ENCODE peak calls at places on chromosome 11, in six cellular contexts. Z is neuronal stem cell, V is IMR-90, E is mesenchymal stem cell, H is H9, G is H1. Y is an unnamed sample.

GRCh38 chr11:119229736-119230135 is 23.6 kb downstream of the CBL start:
- DNase-seq in E (no peak), V (no peak), G (no peak), Z (no peak), H (no peak), Y (peak)

GRCh38 chr11:2709429-2709828 is 9.6 kb upstream of the KCNQ1OT1 start:
- DNase-seq in G (no peak), E (peak), Z (no peak), V (peak), H (no peak), Y (no peak)

GRCh38 chr11:62851807-62852522 is 12.6 kb upstream of the WDR74 start:
- DNase-seq in E (no peak), V (no peak), Z (no peak), H (no peak), G (no peak), Y (no peak)

GRCh38 chr11:111530091-111530490 is 10.4 kb upstream of the LAYN start:
- DNase-seq in G (no peak), H (no peak), E (peak), Z (no peak), V (no peak), Y (peak)

GRCh38 chr11:13883042-13883441 is 79.5 kb upstream of the SPON1 start:
- DNase-seq in V (no peak), Z (no peak), H (no peak), E (no peak), G (no peak), Y (no peak)

GRCh38 chr11:120912504-120912903 is 111.4 kb upstream of the TBCEL start:
- DNase-seq in E (peak), Z (no peak), G (no peak), V (peak), H (no peak), Y (peak)

GRCh38 chr11:115676206-115676605 is 172.0 kb upstream of the CADM1 start:
- DNase-seq in Z (no peak), V (no peak), G (no peak), H (peak), E (no peak), Y (no peak)

GRCh38 chr11:93740031-93740801 is 1.1 kb downstream of the TAF1D start:
- DNase-seq in Z (no peak), E (no peak), G (no peak), H (no peak), V (peak), Y (peak)

GRCh38 chr11:844693-845644 is 2.3 kb downstream of the TSPAN4 start:
- DNase-seq in H (peak), Z (no peak), G (peak), V (peak), E (peak), Y (peak)

GRCh38 chr11:18332302-18332701 is 9.9 kb downstream of the GTF2H1 start:
- DNase-seq in Z (no peak), E (no peak), H (no peak), V (no peak), G (no peak), Y (no peak)

GRCh38 chr11:3169235-3169951 is 4.3 kb upstream of the OSBPL5 start:
- DNase-seq in H (peak), Z (no peak), E (peak), G (no peak), V (peak), Y (peak)

GRCh38 chr11:69959461-69959860 is 118.7 kb upstream of the ANO1 start:
- DNase-seq in E (no peak), G (no peak), V (no peak), H (no peak), Z (no peak), Y (no peak)

GRCh38 chr11:134727204-134727603 is 315.2 kb upstream of the B3GAT1 start:
- DNase-seq in H (no peak), E (no peak), G (no peak), V (no peak), Z (no peak), Y (no peak)

GRCh38 chr11:121340010-121340580 is 47.5 kb downstream of the SC5D start:
- DNase-seq in V (no peak), H (no peak), Z (no peak), E (no peak), G (no peak), Y (no peak)

GRCh38 chr11:110795124-110795624 is 82.9 kb upstream of the ARHGAP20 start:
- DNase-seq in V (peak), E (no peak), G (no peak), Z (no peak), H (no peak), Y (no peak)

GRCh38 chr11:121300313-121300971 is 7.9 kb downstream of the SC5D start:
- DNase-seq in V (no peak), E (peak), H (no peak), Z (no peak), G (no peak), Y (no peak)

GRCh38 chr11:86151188-86152005 is 82.5 kb upstream of the PICALM start:
- DNase-seq in H (no peak), Z (no peak), V (peak), E (peak), G (no peak), Y (peak)

GRCh38 chr11:94822080-94822479 is 53.9 kb downstream of the AMOTL1 start:
- DNase-seq in G (no peak), V (no peak), Z (no peak), H (no peak), E (no peak), Y (no peak)

GRCh38 chr11:44709966-44710365 is 16.8 kb upstream of the TSPAN18 start:
- DNase-seq in V (peak), H (no peak), G (no peak), E (no peak), Z (no peak), Y (no peak)

GRCh38 chr11:33721291-33721840 is 14.9 kb downstream of the CD59 start:
- DNase-seq in E (peak), Z (no peak), G (no peak), V (peak), H (no peak), Y (no peak)

GRCh38 chr11:101974255-101974654 is 57.9 kb upstream of the ANGPTL5 start:
- DNase-seq in Z (no peak), H (no peak), V (peak), G (no peak), E (peak), Y (no peak)

GRCh38 chr11:59791639-59792038 is 18.9 kb downstream of the MRPL16 start:
- DNase-seq in H (no peak), Z (no peak), G (no peak), E (no peak), V (no peak), Y (peak)

DNA sequence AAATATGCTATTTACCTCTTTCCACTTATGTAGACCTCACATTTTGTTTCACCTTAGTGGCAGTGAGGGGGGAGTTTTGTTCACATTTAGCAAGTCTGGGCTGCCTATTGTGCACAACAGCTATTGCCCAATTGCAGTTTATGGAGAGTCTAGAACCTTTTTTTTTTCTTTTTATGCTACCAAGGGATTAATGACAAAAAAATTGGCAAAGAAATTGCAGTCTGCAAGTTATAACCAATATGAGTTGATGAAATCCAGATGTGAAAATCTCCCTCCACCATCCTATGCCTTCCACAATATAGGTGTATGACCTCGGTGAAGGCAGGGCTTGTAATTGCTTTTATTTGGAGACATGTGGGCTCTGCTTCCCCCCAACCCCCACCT is 120.6 kb upstream of the SLC5A12 start:
- DNase-seq in V (peak), H (no peak), Z (no peak), E (no peak), G (no peak), Y (no peak)
- H2AFZ ChIP-seq in V (no peak), H (no peak), Z (no peak), E (no peak), G (no peak), Y (no peak)

GRCh38 chr11:9561279-9561982 is 12.0 kb upstream of the WEE1 start:
- DNase-seq in V (no peak), H (no peak), Z (no peak), G (no peak), E (no peak), Y (no peak)

GRCh38 chr11:9563196-9563730 is 10.2 kb upstream of the WEE1 start:
- DNase-seq in Z (no peak), E (no peak), H (no peak), G (no peak), V (no peak), Y (no peak)

GRCh38 chr11:9566561-9567063 is 6.9 kb upstream of the WEE1 start:
- DNase-seq in H (no peak), Z (no peak), G (no peak), V (peak), E (peak), Y (peak)

GRCh38 chr11:9565822-9566560 is 7.5 kb upstream of the WEE1 start:
- DNase-seq in E (peak), Z (peak), H (peak), G (no peak), V (peak), Y (peak)

GRCh38 chr11:9562716-9563115 is 10.8 kb upstream of the WEE1 start:
- DNase-seq in G (no peak), V (no peak), H (no peak), E (no peak), Z (no peak), Y (no peak)
- H4K91ac ChIP-seq in G (no peak), V (no peak), H (no peak), E (no peak), Z (no peak), Y (peak)

GRCh38 chr11:47406896-47407745 is 1.3 kb upstream of the SLC39A13 start:
- DNase-seq in Z (no peak), H (peak), G (no peak), V (peak), E (peak), Y (no peak)
- H2BK5ac ChIP-seq in Z (no peak), H (no peak), G (peak), V (peak), E (no peak), Y (no peak)

GRCh38 chr11:73647459-73648100 is 1.2 kb downstream of the PLEKHB1 start:
- DNase-seq in Z (peak), V (peak), H (peak), G (peak), E (peak), Y (peak)
- H2AFZ ChIP-seq in Z (peak), V (peak), H (no peak), G (peak), E (no peak), Y (peak)

GRCh38 chr11:125378083-125378482 is 118.0 kb downstream of the FEZ1 start:
- DNase-seq in Z (no peak), E (no peak), G (no peak), V (no peak), H (no peak), Y (no peak)

GRCh38 chr11:125374398-125374797 is 121.7 kb downstream of the FEZ1 start:
- DNase-seq in Z (no peak), H (no peak), G (no peak), E (no peak), V (no peak), Y (no peak)

GRCh38 chr11:125376856-125377255 is 119.2 kb downstream of the FEZ1 start:
- DNase-seq in G (no peak), E (no peak), H (no peak), Z (no peak), V (no peak), Y (no peak)

GRCh38 chr11:125375146-125375545 is 120.9 kb downstream of the FEZ1 start:
- DNase-seq in Z (no peak), H (no peak), G (no peak), V (no peak), E (no peak), Y (no peak)

GRCh38 chr11:125376117-125376516 is 119.9 kb downstream of the FEZ1 start:
- DNase-seq in V (no peak), H (peak), E (no peak), Z (no peak), G (no peak), Y (peak)
- H4K91ac ChIP-seq in V (no peak), H (no peak), E (no peak), Z (no peak), G (no peak), Y (no peak)

Y was measured in trophoblast cell.